ENCODE peak calls at places on chromosomes 11 and 22, in five cellular contexts. W, G, V, E and U are unnamed samples.

GRCh38 chr11:69280451-69280850 is 13.5 kb upstream of the MYEOV start:
- DNase-seq in G (no peak), E (no peak), W (peak), V (peak), U (no peak)

GRCh38 chr11:65427691-65428577 is 5.3 kb downstream of the NEAT1 start:
- DNase-seq in W (peak), V (peak), G (no peak), E (no peak), U (no peak)

GRCh38 chr11:45423036-45423435 is 136.9 kb upstream of the SYT13 start:
- DNase-seq in V (no peak), G (no peak), E (no peak), W (no peak), U (no peak)

GRCh38 chr22:29391546-29391945 is 3.2 kb upstream of the AP1B1 start:
- DNase-seq in G (no peak), E (no peak), V (no peak), W (no peak), U (no peak)

GRCh38 chr22:44068422-44069191 is 44.5 kb downstream of the PARVB start:
- DNase-seq in W (no peak), E (no peak), G (no peak), V (no peak), U (no peak)

GRCh38 chr22:30837531-30837930 is 131.0 kb downstream of the MORC2 start:
- DNase-seq in E (no peak), W (no peak), V (no peak), G (no peak), U (no peak)

GRCh38 chr22:19843857-19844422 is 10.7 kb downstream of the GNB1L start:
- DNase-seq in W (no peak), E (no peak), G (no peak), V (no peak), U (no peak)

GRCh38 chr11:12287009-12287373 is 90.4 kb upstream of the PARVA start:
- DNase-seq in E (no peak), G (peak), W (peak), V (peak), U (no peak)

GRCh38 chr22:35918466-35918865 is 110.2 kb downstream of the RBFOX2 start:
- DNase-seq in W (no peak), E (no peak), G (no peak), V (no peak), U (no peak)

GRCh38 chr11:69240332-69241074 is 53.5 kb upstream of the MYEOV start:
- DNase-seq in W (peak), V (peak), G (no peak), E (no peak), U (no peak)

GRCh38 chr11:15489281-15489680 is 374.6 kb downstream of the INSC start:
- DNase-seq in E (no peak), V (no peak), G (no peak), W (no peak), U (no peak)

GRCh38 chr11:61626580-61627380 is 45.9 kb upstream of the SYT7 start:
- DNase-seq in G (no peak), V (no peak), W (no peak), E (no peak), U (peak)

GRCh38 chr11:131760191-131760951 is 390.0 kb downstream of the NTM start:
- DNase-seq in E (no peak), V (peak), G (no peak), W (peak), U (no peak)

GRCh38 chr22:24566899-24567511 is 11.2 kb downstream of the SNRPD3 start:
- DNase-seq in V (no peak), E (no peak), G (no peak), W (no peak), U (peak)

GRCh38 chr11:111515591-111515990 is 1.0 kb downstream of the HOATZ start:
- DNase-seq in G (no peak), E (no peak), W (no peak), V (no peak), U (no peak)